ENCODE peak calls at places on chromosome 9, in nine cellular contexts. D, U, G, K, W, C, A, E and Q are unnamed samples.

GRCh38 chr9:121651295-121652036 is at the start of gene DAB2IP:
- DNase-seq in D (no peak), U (peak; percentile 80), G (peak; percentile 69), K (no peak), W (no peak), C (peak; percentile 94), A (peak; percentile 93), E (peak; percentile 52), Q (peak; percentile 90)

GRCh38 chr9:91421022-91421765 is 2.4 kb downstream of the NFIL3 start:
- DNase-seq in D (peak; percentile 43), U (peak; percentile 65), G (peak; percentile 66), K (no peak), W (no peak), C (peak; percentile 80), A (peak; percentile 87), E (no peak), Q (peak; percentile 78)

GRCh38 chr9:113541019-113541900 is 77.7 kb downstream of the RGS3 start:
- DNase-seq in D (no peak), U (peak; percentile 80), G (peak; percentile 67), K (peak; percentile 52), W (peak; percentile 54), C (peak; percentile 87), A (peak; percentile 62), E (peak; percentile 24), Q (peak; percentile 74)

GRCh38 chr9:18978188-18978587 is 54.8 kb downstream of the SAXO1 start:
- DNase-seq in D (no peak), U (no peak), G (no peak), K (no peak), W (no peak), C (no peak), A (no peak), E (no peak), Q (no peak)

GRCh38 chr9:115400801-115401200 is 282.8 kb upstream of the TNC start:
- DNase-seq in D (no peak), U (no peak), G (peak; percentile 60), K (no peak), W (no peak), C (no peak), A (no peak), E (no peak), Q (no peak)

GRCh38 chr9:129834489-129835127 is 467 bp downstream of the C9orf78 start:
- DNase-seq in D (no peak), U (no peak), G (peak; percentile 65), K (peak; percentile 33), W (no peak), C (peak; percentile 15), A (peak; percentile 44), E (peak; percentile 6), Q (peak; percentile 23)

GRCh38 chr9:124299519-124300090 is 41.9 kb downstream of the NEK6 start:
- DNase-seq in D (no peak), U (no peak), G (no peak), K (no peak), W (no peak), C (no peak), A (no peak), E (peak; percentile 34), Q (no peak)

GRCh38 chr9:128494108-128494742 is 10.3 kb upstream of the GLE1 start:
- DNase-seq in D (no peak), U (no peak), G (no peak), K (no peak), W (no peak), C (no peak), A (peak; percentile 39), E (no peak), Q (no peak)

GRCh38 chr9:2559212-2560152 is 62.1 kb upstream of the VLDLR start:
- DNase-seq in D (no peak), U (peak; percentile 14), G (peak; percentile 94), K (no peak), W (no peak), C (no peak), A (peak; percentile 10), E (peak; percentile 57), Q (peak; percentile 78)

GRCh38 chr9:93287189-93287552 is 103.2 kb downstream of the WNK2 start:
- DNase-seq in D (no peak), U (no peak), G (no peak), K (peak; percentile 57), W (no peak), C (no peak), A (peak; percentile 4), E (no peak), Q (no peak)

GRCh38 chr9:115739096-115739875 is 414.3 kb upstream of the PAPPA start:
- DNase-seq in D (no peak), U (no peak), G (peak; percentile 0), K (no peak), W (no peak), C (no peak), A (no peak), E (no peak), Q (no peak)

GRCh38 chr9:71681708-71682268 is 86.5 kb downstream of the CEMIP2 start:
- DNase-seq in D (no peak), U (no peak), G (peak; percentile 78), K (no peak), W (peak; percentile 59), C (no peak), A (no peak), E (peak; percentile 57), Q (peak; percentile 73)

GRCh38 chr9:21690561-21690960 is 111.9 kb upstream of the MTAP start:
- DNase-seq in D (no peak), U (no peak), G (peak; percentile 70), K (no peak), W (no peak), C (no peak), A (no peak), E (no peak), Q (no peak)

GRCh38 chr9:94168203-94169000 is 84.1 kb downstream of the PTPDC1 start:
- DNase-seq in D (no peak), U (no peak), G (peak; percentile 74), K (no peak), W (no peak), C (no peak), A (no peak), E (no peak), Q (no peak)

GRCh38 chr9:15717290-15717689 is 164.4 kb downstream of the CCDC171 start:
- DNase-seq in D (no peak), U (peak; percentile 13), G (no peak), K (no peak), W (no peak), C (no peak), A (no peak), E (no peak), Q (no peak)

GRCh38 chr9:13457795-13458194 is 178.3 kb upstream of the MPDZ start:
- DNase-seq in D (no peak), U (no peak), G (no peak), K (no peak), W (no peak), C (no peak), A (no peak), E (no peak), Q (no peak)

GRCh38 chr9:114504341-114505186 is 709 bp downstream of the WHRN start:
- DNase-seq in D (peak; percentile 59), U (peak; percentile 78), G (peak; percentile 76), K (no peak), W (peak; percentile 18), C (peak; percentile 84), A (peak; percentile 78), E (peak; percentile 58), Q (peak; percentile 72)

GRCh38 chr9:136339173-136339957 is 12.0 kb downstream of the GPSM1 start:
- DNase-seq in D (peak; percentile 55), U (peak; percentile 90), G (peak; percentile 64), K (peak; percentile 73), W (no peak), C (peak; percentile 93), A (peak; percentile 83), E (peak; percentile 56), Q (peak; percentile 83)

GRCh38 chr9:97599447-97599846 is 33.7 kb downstream of the TSTD2 start:
- DNase-seq in D (peak; percentile 17), U (no peak), G (no peak), K (no peak), W (no peak), C (no peak), A (no peak), E (no peak), Q (no peak)
- H3K36me3 ChIP-seq in D (peaks cover 2% of the 10 kb centered on the region), U (no peaks in the 10 kb centered on the region), G (peaks cover 13% of the 10 kb centered on the region), K (peaks cover 50% of the 10 kb centered on the region), W (peaks cover 17% of the 10 kb centered on the region), C (no peaks in the 10 kb centered on the region), A (peaks cover 49% of the 10 kb centered on the region), E (no peaks in the 10 kb centered on the region), Q (no peaks in the 10 kb centered on the region)

DNA sequence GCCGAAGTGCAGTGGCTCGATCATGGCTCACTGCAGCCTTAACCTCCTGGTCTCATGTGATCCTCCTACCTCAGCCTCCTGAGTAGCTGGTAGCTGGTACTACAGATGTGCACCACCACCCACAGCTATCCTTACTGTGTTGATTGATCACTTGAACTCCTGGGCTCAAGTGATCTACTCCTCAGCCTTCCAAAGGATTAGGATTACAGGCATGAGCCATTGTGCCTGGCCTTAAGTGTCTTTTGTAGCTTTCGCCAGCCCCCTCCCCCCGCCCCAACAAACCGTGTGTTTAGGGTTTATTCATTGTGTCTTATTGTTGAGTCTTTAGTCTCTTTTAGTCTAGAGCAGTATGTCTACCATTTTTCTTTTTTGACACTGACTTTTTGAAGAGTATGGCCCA is 33.1 kb downstream of the SPIN1 start:
- DNase-seq in D (no peak), U (no peak), G (no peak), K (no peak), W (no peak), C (peak; percentile 63), A (no peak), E (no peak), Q (no peak)
- H4K20me1 ChIP-seq in D (no peaks in the 10 kb centered on the region), U (peaks cover 15% of the 10 kb centered on the region), G (peaks cover 5% of the 10 kb centered on the region), K (no peaks in the 10 kb centered on the region), W (peaks cover 4% of the 10 kb centered on the region), C (peaks cover 100% of the 10 kb centered on the region), A (peaks cover 21% of the 10 kb centered on the region), E (no peaks in the 10 kb centered on the region), Q (peaks cover 57% of the 10 kb centered on the region)

GRCh38 chr9:20407013-20407412 is 215.3 kb downstream of the MLLT3 start:
- DNase-seq in D (no peak), U (no peak), G (no peak), K (no peak), W (no peak), C (no peak), A (no peak), E (no peak), Q (no peak)
- TF ChIP-seq EZH2phosphoT487 in D (no peak), U (no peak), G (no peak), K (no peak), W (no peak), C (no peak), A (no peak), E (no peak), Q (no peak)

GRCh38 chr9:99057665-99058625 is 47.0 kb upstream of the TGFBR1 start:
- DNase-seq in D (peak; percentile 84), U (no peak), G (peak; percentile 66), K (peak; percentile 83), W (no peak), C (no peak), A (no peak), E (peak; percentile 52), Q (no peak)

GRCh38 chr9:99056186-99056585 is 48.7 kb upstream of the TGFBR1 start:
- DNase-seq in D (no peak), U (no peak), G (no peak), K (no peak), W (no peak), C (no peak), A (no peak), E (no peak), Q (no peak)

GRCh38 chr9:99056876-99057664 is 47.8 kb upstream of the TGFBR1 start:
- DNase-seq in D (peak; percentile 32), U (no peak), G (peak; percentile 94), K (peak; percentile 20), W (no peak), C (no peak), A (no peak), E (peak; percentile 64), Q (no peak)

GRCh38 chr9:99060621-99061020 is 44.3 kb upstream of the TGFBR1 start:
- DNase-seq in D (no peak), U (no peak), G (no peak), K (no peak), W (no peak), C (no peak), A (no peak), E (no peak), Q (no peak)

GRCh38 chr9:99059074-99059894 is 45.6 kb upstream of the TGFBR1 start:
- DNase-seq in D (no peak), U (no peak), G (peak; percentile 42), K (peak; percentile 73), W (no peak), C (no peak), A (no peak), E (peak; percentile 19), Q (no peak)
- H3K36me3 ChIP-seq in D (no peaks in the 10 kb centered on the region), U (no peaks in the 10 kb centered on the region), G (no peaks in the 10 kb centered on the region), K (no peaks in the 10 kb centered on the region), W (no peaks in the 10 kb centered on the region), C (no peaks in the 10 kb centered on the region), A (no peaks in the 10 kb centered on the region), E (no peaks in the 10 kb centered on the region), Q (no peaks in the 10 kb centered on the region)